ENCODE peak calls at places on chromosomes 3 and 15, in six cellular contexts. One of them, this sample, is unnamed.

GRCh38 chr3:79497447-79498111 is 270.2 kb downstream of the ROBO1 start:
- DNase-seq in astrocyte: no peak
- DNase-seq in breast epithelium: no peak
- DNase-seq in lower lobe of right lung: no peak
- DNase-seq in PC-9: no peak
- DNase-seq in transverse colon: no peak
- DNase-seq in this sample: no peak

GRCh38 chr15:34001536-34001935 is 33.2 kb downstream of the CHRM5 start:
- DNase-seq in astrocyte: no peak
- DNase-seq in breast epithelium: no peak
- DNase-seq in lower lobe of right lung: no peak
- DNase-seq in PC-9: no peak
- DNase-seq in transverse colon: no peak
- DNase-seq in this sample: no peak

GRCh38 chr3:45425237-45425933 is 37.0 kb downstream of the LARS2 start:
- DNase-seq in astrocyte: no peak
- DNase-seq in breast epithelium: no peak
- DNase-seq in lower lobe of right lung: no peak
- DNase-seq in PC-9: no peak
- DNase-seq in transverse colon: no peak
- DNase-seq in this sample: no peak

GRCh38 chr15:60400957-60401356 is 3.2 kb upstream of the ANXA2 start:
- DNase-seq in astrocyte: no peak
- DNase-seq in breast epithelium: no peak
- DNase-seq in lower lobe of right lung: no peak
- DNase-seq in PC-9: no peak
- DNase-seq in transverse colon: no peak
- DNase-seq in this sample: no peak

GRCh38 chr15:63672369-63672768 is 75.2 kb downstream of the FBXL22 start:
- DNase-seq in astrocyte: no peak
- DNase-seq in breast epithelium: no peak
- DNase-seq in lower lobe of right lung: no peak
- DNase-seq in PC-9: no peak
- DNase-seq in transverse colon: no peak
- DNase-seq in this sample: no peak

GRCh38 chr3:184523825-184524615 is 37.6 kb upstream of the EPHB3 start:
- DNase-seq in astrocyte: peak
- DNase-seq in breast epithelium: no peak
- DNase-seq in lower lobe of right lung: no peak
- DNase-seq in PC-9: peak
- DNase-seq in transverse colon: no peak
- DNase-seq in this sample: no peak

GRCh38 chr3:78257956-78258530 is 1218.1 kb downstream of the ROBO2 start:
- DNase-seq in astrocyte: no peak
- DNase-seq in breast epithelium: no peak
- DNase-seq in lower lobe of right lung: no peak
- DNase-seq in PC-9: no peak
- DNase-seq in transverse colon: no peak
- DNase-seq in this sample: no peak

GRCh38 chr15:77440378-77440999 is 19.8 kb downstream of the HMG20A start:
- DNase-seq in astrocyte: peak
- DNase-seq in breast epithelium: no peak
- DNase-seq in lower lobe of right lung: no peak
- DNase-seq in PC-9: peak
- DNase-seq in transverse colon: no peak
- DNase-seq in this sample: no peak

GRCh38 chr15:63198752-63199250 is 9.4 kb downstream of the RAB8B start:
- DNase-seq in astrocyte: no peak
- DNase-seq in breast epithelium: no peak
- DNase-seq in lower lobe of right lung: no peak
- DNase-seq in PC-9: peak
- DNase-seq in transverse colon: no peak
- DNase-seq in this sample: no peak

GRCh38 chr15:57343018-57343417 is 33.3 kb upstream of the CGNL1 start:
- DNase-seq in astrocyte: no peak
- DNase-seq in breast epithelium: no peak
- DNase-seq in lower lobe of right lung: no peak
- DNase-seq in PC-9: no peak
- DNase-seq in transverse colon: no peak
- DNase-seq in this sample: no peak

GRCh38 chr3:89340431-89340830 is 233.0 kb downstream of the EPHA3 start:
- DNase-seq in astrocyte: no peak
- DNase-seq in breast epithelium: no peak
- DNase-seq in lower lobe of right lung: no peak
- DNase-seq in PC-9: no peak
- DNase-seq in transverse colon: no peak
- DNase-seq in this sample: no peak

GRCh38 chr3:13530241-13531009 is 18.5 kb upstream of the FBLN2 start:
- DNase-seq in astrocyte: no peak
- DNase-seq in breast epithelium: no peak
- DNase-seq in lower lobe of right lung: no peak
- DNase-seq in PC-9: no peak
- DNase-seq in transverse colon: no peak
- DNase-seq in this sample: no peak

GRCh38 chr15:40088929-40089755 is 19.5 kb downstream of the BMF start:
- DNase-seq in astrocyte: peak
- DNase-seq in breast epithelium: no peak
- DNase-seq in lower lobe of right lung: no peak
- DNase-seq in PC-9: no peak
- DNase-seq in transverse colon: no peak
- DNase-seq in this sample: peak

GRCh38 chr3:108153451-108153981 is 62.7 kb upstream of the CD47 start:
- DNase-seq in astrocyte: peak
- DNase-seq in breast epithelium: no peak
- DNase-seq in lower lobe of right lung: peak
- DNase-seq in PC-9: peak
- DNase-seq in transverse colon: peak
- DNase-seq in this sample: no peak

GRCh38 chr3:100032262-100032661 is 82.0 kb downstream of the FILIP1L start:
- DNase-seq in astrocyte: peak
- DNase-seq in breast epithelium: no peak
- DNase-seq in lower lobe of right lung: no peak
- DNase-seq in PC-9: no peak
- DNase-seq in transverse colon: no peak
- DNase-seq in this sample: no peak

GRCh38 chr3:169466990-169467389 is 196.5 kb downstream of the MECOM start:
- DNase-seq in astrocyte: no peak
- DNase-seq in breast epithelium: no peak
- DNase-seq in lower lobe of right lung: no peak
- DNase-seq in PC-9: no peak
- DNase-seq in transverse colon: no peak
- DNase-seq in this sample: no peak

GRCh38 chr15:63600001-63600645 is 2.9 kb downstream of the FBXL22 start:
- DNase-seq in astrocyte: no peak
- DNase-seq in breast epithelium: no peak
- DNase-seq in lower lobe of right lung: no peak
- DNase-seq in PC-9: no peak
- DNase-seq in transverse colon: no peak
- DNase-seq in this sample: no peak

GRCh38 chr15:41993447-41994170 is 21.3 kb upstream of the EHD4 start:
- DNase-seq in astrocyte: no peak
- DNase-seq in breast epithelium: no peak
- DNase-seq in lower lobe of right lung: no peak
- DNase-seq in PC-9: no peak
- DNase-seq in transverse colon: no peak
- DNase-seq in this sample: no peak

GRCh38 chr15:32669870-32670623 is 28.5 kb downstream of the SCG5 start:
- DNase-seq in astrocyte: no peak
- DNase-seq in breast epithelium: peak
- DNase-seq in lower lobe of right lung: no peak
- DNase-seq in PC-9: peak
- DNase-seq in transverse colon: no peak
- DNase-seq in this sample: no peak

GRCh38 chr15:68201153-68201878 is 3.8 kb downstream of the CALML4 start:
- DNase-seq in astrocyte: no peak
- DNase-seq in breast epithelium: no peak
- DNase-seq in lower lobe of right lung: no peak
- DNase-seq in PC-9: no peak
- DNase-seq in transverse colon: no peak
- DNase-seq in this sample: no peak

GRCh38 chr3:151312972-151313371 is 3.6 kb downstream of the GPR87 start:
- DNase-seq in astrocyte: no peak
- DNase-seq in breast epithelium: no peak
- DNase-seq in lower lobe of right lung: no peak
- DNase-seq in PC-9: no peak
- DNase-seq in transverse colon: no peak
- DNase-seq in this sample: no peak

GRCh38 chr3:150227839-150228238 is 180.3 kb upstream of the TSC22D2 start:
- DNase-seq in astrocyte: no peak
- DNase-seq in breast epithelium: no peak
- DNase-seq in lower lobe of right lung: no peak
- DNase-seq in PC-9: no peak
- DNase-seq in transverse colon: peak
- DNase-seq in this sample: peak

GRCh38 chr15:95252404-95252803 is 1021.0 kb downstream of the MCTP2 start:
- DNase-seq in astrocyte: no peak
- DNase-seq in breast epithelium: no peak
- DNase-seq in lower lobe of right lung: no peak
- DNase-seq in PC-9: no peak
- DNase-seq in transverse colon: no peak
- DNase-seq in this sample: no peak

GRCh38 chr15:91407237-91407889 is 307.3 kb downstream of the SV2B start:
- DNase-seq in astrocyte: peak
- DNase-seq in breast epithelium: no peak
- DNase-seq in lower lobe of right lung: no peak
- DNase-seq in PC-9: peak
- DNase-seq in transverse colon: no peak
- DNase-seq in this sample: no peak

GRCh38 chr3:133574260-133574881 is 885 bp downstream of the CDV3 start:
- DNase-seq in astrocyte: peak
- DNase-seq in breast epithelium: peak
- DNase-seq in lower lobe of right lung: peak
- DNase-seq in PC-9: peak
- DNase-seq in transverse colon: peak
- DNase-seq in this sample: peak

DNA sequence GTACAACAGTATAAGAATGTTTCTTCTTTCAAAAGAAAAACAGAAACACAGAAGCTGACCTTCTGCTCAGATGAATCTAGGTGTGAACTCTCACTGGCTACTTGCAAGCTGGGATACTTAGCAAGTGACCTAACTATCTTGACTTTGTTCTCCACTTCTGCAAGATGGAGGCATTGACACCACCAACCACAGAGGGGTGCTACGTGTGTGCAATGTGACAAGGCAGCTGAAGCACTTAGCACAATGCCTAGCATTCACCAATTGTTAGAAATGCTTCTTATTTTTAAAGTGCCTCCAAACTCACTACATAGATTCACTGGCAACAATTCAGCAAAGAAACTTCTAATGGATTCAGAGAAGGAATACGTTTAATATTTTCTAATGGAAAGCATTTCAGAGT is 331.4 kb upstream of the WNT5A start:
- DNase-seq in astrocyte: no peak
- DNase-seq in breast epithelium: no peak
- DNase-seq in lower lobe of right lung: no peak
- DNase-seq in PC-9: no peak
- DNase-seq in transverse colon: no peak
- DNase-seq in this sample: no peak
- TF ChIP-seq CTCF in astrocyte: no peak
- TF ChIP-seq CTCF in breast epithelium: no peak
- TF ChIP-seq CTCF in lower lobe of right lung: no peak
- TF ChIP-seq CTCF in PC-9: no peak
- TF ChIP-seq CTCF in transverse colon: no peak
- TF ChIP-seq CTCF in this sample: no peak

GRCh38 chr3:53766706-53767105 is 79.5 kb downstream of the CHDH start:
- DNase-seq in astrocyte: no peak
- DNase-seq in breast epithelium: no peak
- DNase-seq in lower lobe of right lung: no peak
- DNase-seq in PC-9: no peak
- DNase-seq in transverse colon: no peak
- DNase-seq in this sample: no peak

GRCh38 chr3:53768478-53769459 is 77.5 kb downstream of the CHDH start:
- DNase-seq in astrocyte: no peak
- DNase-seq in breast epithelium: no peak
- DNase-seq in lower lobe of right lung: no peak
- DNase-seq in PC-9: no peak
- DNase-seq in transverse colon: no peak
- DNase-seq in this sample: no peak

GRCh38 chr3:53765753-53766152 is 80.5 kb downstream of the CHDH start:
- DNase-seq in astrocyte: no peak
- DNase-seq in breast epithelium: no peak
- DNase-seq in lower lobe of right lung: no peak
- DNase-seq in PC-9: no peak
- DNase-seq in transverse colon: no peak
- DNase-seq in this sample: no peak

GRCh38 chr3:53763353-53763752 is 82.9 kb downstream of the CHDH start:
- DNase-seq in astrocyte: no peak
- DNase-seq in breast epithelium: no peak
- DNase-seq in lower lobe of right lung: no peak
- DNase-seq in PC-9: no peak
- DNase-seq in transverse colon: no peak
- DNase-seq in this sample: peak

GRCh38 chr3:53764376-53764775 is 81.8 kb downstream of the CHDH start:
- DNase-seq in astrocyte: no peak
- DNase-seq in breast epithelium: no peak
- DNase-seq in lower lobe of right lung: peak
- DNase-seq in PC-9: no peak
- DNase-seq in transverse colon: no peak
- DNase-seq in this sample: no peak
- TF ChIP-seq CTCF in astrocyte: no peak
- TF ChIP-seq CTCF in breast epithelium: no peak
- TF ChIP-seq CTCF in lower lobe of right lung: no peak
- TF ChIP-seq CTCF in PC-9: no peak
- TF ChIP-seq CTCF in transverse colon: no peak
- TF ChIP-seq CTCF in this sample: no peak

GRCh38 chr3:49563040-49563578 is 8.8 kb downstream of the BSN start:
- DNase-seq in astrocyte: no peak
- DNase-seq in breast epithelium: no peak
- DNase-seq in lower lobe of right lung: no peak
- DNase-seq in PC-9: no peak
- DNase-seq in transverse colon: no peak
- DNase-seq in this sample: no peak
- TF ChIP-seq CTCF in astrocyte: no peak
- TF ChIP-seq CTCF in breast epithelium: no peak
- TF ChIP-seq CTCF in lower lobe of right lung: no peak
- TF ChIP-seq CTCF in PC-9: no peak
- TF ChIP-seq CTCF in transverse colon: no peak
- TF ChIP-seq CTCF in this sample: no peak

GRCh38 chr15:26890988-26891387 is 24.1 kb downstream of the GABRA5 start:
- DNase-seq in astrocyte: no peak
- DNase-seq in breast epithelium: no peak
- DNase-seq in lower lobe of right lung: no peak
- DNase-seq in PC-9: no peak
- DNase-seq in transverse colon: no peak
- DNase-seq in this sample: no peak

GRCh38 chr15:26889298-26889898 is 22.5 kb downstream of the GABRA5 start:
- DNase-seq in astrocyte: peak
- DNase-seq in breast epithelium: peak
- DNase-seq in lower lobe of right lung: no peak
- DNase-seq in PC-9: no peak
- DNase-seq in transverse colon: peak
- DNase-seq in this sample: peak

GRCh38 chr15:26890451-26890850 is 23.6 kb downstream of the GABRA5 start:
- DNase-seq in astrocyte: no peak
- DNase-seq in breast epithelium: no peak
- DNase-seq in lower lobe of right lung: no peak
- DNase-seq in PC-9: no peak
- DNase-seq in transverse colon: no peak
- DNase-seq in this sample: no peak

GRCh38 chr15:26887926-26888666 is 21.2 kb downstream of the GABRA5 start:
- DNase-seq in astrocyte: no peak
- DNase-seq in breast epithelium: no peak
- DNase-seq in lower lobe of right lung: no peak
- DNase-seq in PC-9: no peak
- DNase-seq in transverse colon: no peak
- DNase-seq in this sample: no peak

GRCh38 chr15:26888761-26889160 is 21.9 kb downstream of the GABRA5 start:
- DNase-seq in astrocyte: no peak
- DNase-seq in breast epithelium: no peak
- DNase-seq in lower lobe of right lung: no peak
- DNase-seq in PC-9: no peak
- DNase-seq in transverse colon: no peak
- DNase-seq in this sample: no peak
- TF ChIP-seq CTCF in astrocyte: no peak
- TF ChIP-seq CTCF in breast epithelium: no peak
- TF ChIP-seq CTCF in lower lobe of right lung: no peak
- TF ChIP-seq CTCF in PC-9: no peak
- TF ChIP-seq CTCF in transverse colon: no peak
- TF ChIP-seq CTCF in this sample: no peak